ENCODE peak calls at places on chromosomes 1 and 21, in seven cellular contexts. A is stomach, G is cardiac muscle cell, E is MM.1S, Q is lower leg skin, N is upper lobe of right lung, X is Caco-2. V is an unnamed sample.

GRCh38 chr1:20370628-20371200 is 80.0 kb downstream of the VWA5B1 start:
- DNase-seq in A (no peak), G (no peak), E (no peak), Q (no peak), N (no peak), X (no peak), V (peak)

GRCh38 chr1:186303911-186304310 is 71.1 kb downstream of the TPR start:
- DNase-seq in A (no peak), G (no peak), E (no peak), Q (no peak), N (no peak), X (no peak), V (no peak)

GRCh38 chr1:151024540-151025146 is 11.7 kb upstream of the BNIPL start:
- DNase-seq in A (peak), G (peak), E (peak), Q (peak), N (peak), X (peak), V (peak)

GRCh38 chr1:184682956-184683355 is 71.7 kb downstream of the EDEM3 start:
- DNase-seq in A (no peak), G (no peak), E (no peak), Q (no peak), N (no peak), X (no peak), V (no peak)

GRCh38 chr1:225746361-225747179 is 31.1 kb upstream of the SRP9 start:
- DNase-seq in A (peak), G (peak), E (no peak), Q (peak), N (peak), X (peak), V (peak)

GRCh38 chr1:37605806-37606474 is 10.2 kb upstream of the GNL2 start:
- DNase-seq in A (no peak), G (peak), E (no peak), Q (peak), N (no peak), X (no peak), V (peak)

GRCh38 chr1:176754663-176755062 is 291.7 kb downstream of the PAPPA2 start:
- DNase-seq in A (no peak), G (no peak), E (no peak), Q (no peak), N (no peak), X (no peak), V (no peak)

GRCh38 chr1:6245869-6246496 is 2.0 kb downstream of the HES3 start:
- DNase-seq in A (peak), G (no peak), E (no peak), Q (no peak), N (no peak), X (peak), V (no peak)

GRCh38 chr1:62111084-62111483 is 83.6 kb upstream of the L1TD1 start:
- DNase-seq in A (no peak), G (no peak), E (no peak), Q (no peak), N (no peak), X (no peak), V (no peak)

GRCh38 chr1:201531551-201532425 is 7.1 kb upstream of the NAV1 start:
- DNase-seq in A (no peak), G (no peak), E (no peak), Q (peak), N (no peak), X (no peak), V (peak)

GRCh38 chr1:90175490-90176157 is 180.7 kb downstream of the ZNF326 start:
- DNase-seq in A (no peak), G (peak), E (no peak), Q (no peak), N (no peak), X (no peak), V (peak)

GRCh38 chr1:20584890-20585289 is 4.0 kb upstream of the CDA start:
- DNase-seq in A (no peak), G (peak), E (no peak), Q (no peak), N (no peak), X (no peak), V (peak)

GRCh38 chr1:87869563-87869962 is 540.9 kb downstream of the LMO4 start:
- DNase-seq in A (no peak), G (peak), E (no peak), Q (no peak), N (no peak), X (no peak), V (peak)

GRCh38 chr1:3712573-3713535 is 39.4 kb upstream of the CCDC27 start:
- DNase-seq in A (no peak), G (peak), E (no peak), Q (no peak), N (no peak), X (no peak), V (no peak)

GRCh38 chr1:55322842-55323241 is 107.7 kb upstream of the USP24 start:
- DNase-seq in A (no peak), G (no peak), E (no peak), Q (no peak), N (no peak), X (no peak), V (no peak)

GRCh38 chr1:119372493-119373086 is 4.0 kb downstream of the HAO2 start:
- DNase-seq in A (no peak), G (peak), E (peak), Q (no peak), N (no peak), X (peak), V (peak)

GRCh38 chr1:20280399-20280798 is 10.3 kb upstream of the VWA5B1 start:
- DNase-seq in A (no peak), G (no peak), E (no peak), Q (no peak), N (no peak), X (no peak), V (no peak)

DNA sequence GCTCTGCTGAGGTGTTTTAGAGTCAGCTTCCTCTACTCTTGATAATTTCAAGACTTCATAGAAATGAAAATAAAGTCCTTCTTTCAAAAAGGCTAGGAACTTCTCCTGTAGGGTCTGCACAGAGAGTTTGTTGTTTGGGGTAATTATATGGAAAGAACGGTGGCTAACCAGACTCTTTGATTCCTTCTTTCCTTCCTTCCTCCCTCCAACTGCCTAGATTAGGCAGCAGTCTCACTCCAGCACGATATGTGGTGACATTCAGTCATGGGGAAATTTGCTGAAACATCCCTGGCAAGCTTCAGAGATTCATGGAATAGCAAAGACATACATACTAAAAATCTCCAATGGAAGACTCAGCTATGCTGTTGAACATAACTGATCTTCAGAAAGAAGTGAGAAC is 4.2 kb downstream of the NTMT2 start:
- DNase-seq in A (no peak), G (no peak), E (no peak), Q (no peak), N (no peak), X (no peak), V (no peak)
- H3K4me3 ChIP-seq in A (no peak), G (no peak), E (no peak), Q (no peak), N (no peak), X (no peak), V (no peak)

GRCh38 chr1:23196627-23197328 is 20.5 kb downstream of the HTR1D start:
- DNase-seq in A (no peak), G (peak), E (no peak), Q (no peak), N (no peak), X (peak), V (peak)

GRCh38 chr1:23202263-23202749 is 15.0 kb downstream of the HTR1D start:
- DNase-seq in A (no peak), G (peak), E (peak), Q (no peak), N (no peak), X (no peak), V (peak)

GRCh38 chr1:23194119-23194984 is 22.9 kb downstream of the HTR1D start:
- DNase-seq in A (no peak), G (peak), E (no peak), Q (no peak), N (no peak), X (no peak), V (peak)

GRCh38 chr1:23200885-23201284 is 16.4 kb downstream of the HTR1D start:
- DNase-seq in A (no peak), G (no peak), E (no peak), Q (no peak), N (no peak), X (no peak), V (peak)

DNA sequence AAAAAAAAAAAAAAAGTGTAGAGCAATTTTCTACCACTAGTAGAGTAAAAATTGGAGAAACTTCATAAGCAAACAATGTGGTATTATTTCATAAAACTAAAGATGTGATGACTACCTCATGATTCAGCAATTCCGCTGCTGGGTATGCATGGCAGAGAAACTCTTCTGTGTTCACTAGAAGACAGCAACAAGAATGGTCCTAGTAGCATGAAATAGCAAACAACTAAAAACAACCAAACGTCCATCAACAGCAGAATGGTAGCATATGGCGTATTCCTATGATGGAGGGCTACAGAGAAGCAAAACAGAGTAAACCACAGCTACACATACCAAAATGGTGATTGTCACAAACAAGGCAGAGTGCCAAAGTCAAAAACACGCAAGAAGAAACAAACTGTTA is 18.9 kb downstream of the HTR1D start:
- DNase-seq in A (no peak), G (peak), E (no peak), Q (no peak), N (no peak), X (no peak), V (peak)
- TF ChIP-seq CTCF in A (no peak), G (peak), E (no peak), Q (no peak), N (no peak), X (no peak), V (no peak)

GRCh38 chr1:234864116-234864515 is 254.1 kb upstream of the IRF2BP2 start:
- DNase-seq in A (no peak), G (no peak), E (no peak), Q (peak), N (no peak), X (no peak), V (no peak)

GRCh38 chr1:234861761-234862160 is 251.8 kb upstream of the IRF2BP2 start:
- DNase-seq in A (no peak), G (no peak), E (no peak), Q (no peak), N (no peak), X (no peak), V (no peak)

GRCh38 chr1:234862360-234862943 is 252.5 kb upstream of the IRF2BP2 start:
- DNase-seq in A (no peak), G (no peak), E (no peak), Q (peak), N (no peak), X (no peak), V (no peak)

GRCh38 chr1:234863596-234863995 is 253.6 kb upstream of the IRF2BP2 start:
- DNase-seq in A (no peak), G (no peak), E (no peak), Q (peak), N (no peak), X (no peak), V (peak)

DNA sequence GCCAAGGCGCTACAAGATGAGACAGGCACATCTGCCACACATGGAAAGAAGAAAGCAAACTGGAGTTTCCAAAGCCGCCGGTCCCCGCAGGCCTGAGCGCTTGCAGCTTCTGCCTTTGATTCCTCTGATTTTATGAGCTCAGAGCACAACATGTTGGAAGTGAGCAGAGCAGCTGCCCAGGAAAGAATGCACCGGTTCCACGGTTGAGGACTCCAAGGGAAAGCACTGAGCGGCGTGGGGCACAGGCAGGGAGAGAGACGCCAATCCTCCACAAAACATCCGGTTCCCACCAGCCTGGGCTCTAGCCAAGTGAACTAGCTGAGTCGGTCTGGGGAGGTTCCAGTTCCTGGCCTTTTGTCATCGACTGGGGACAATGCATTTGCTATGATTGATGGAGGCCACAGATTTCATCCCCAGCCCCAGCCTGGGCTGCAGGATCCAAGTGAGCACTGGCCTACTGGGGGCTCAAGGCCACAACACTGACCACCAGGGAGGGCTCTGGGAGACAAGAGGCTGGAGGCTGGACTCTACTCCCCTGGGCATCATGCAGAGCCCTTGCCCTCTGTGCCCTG is 253.1 kb upstream of the IRF2BP2 start:
- DNase-seq in A (peak), G (peak), E (no peak), Q (peak), N (no peak), X (no peak), V (peak)
- H3K4me3 ChIP-seq in A (no peak), G (no peak), E (no peak), Q (no peak), N (no peak), X (no peak), V (no peak)

DNA sequence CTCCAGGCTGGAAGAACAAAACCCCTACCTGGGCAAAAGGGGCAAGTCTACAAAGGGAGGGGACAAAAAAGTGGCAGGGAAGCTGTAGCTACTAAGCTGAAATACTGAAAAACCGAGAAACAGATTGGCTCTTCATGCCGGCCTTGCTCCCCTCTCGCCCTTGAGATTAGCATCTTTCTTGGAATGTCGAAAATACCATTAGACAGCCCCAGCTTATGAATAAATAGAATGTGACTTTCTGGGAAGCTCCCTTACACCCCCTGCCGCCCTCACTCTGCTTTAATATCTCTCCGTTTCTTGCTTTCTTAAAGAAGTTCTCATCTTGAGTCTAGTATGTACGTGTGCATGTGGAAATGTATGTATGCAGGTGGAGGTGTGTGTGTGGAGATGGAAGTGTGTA is 14.1 kb downstream of the TRAF3IP3 start:
- DNase-seq in A (no peak), G (peak), E (no peak), Q (no peak), N (no peak), X (no peak), V (no peak)
- TF ChIP-seq CTCF in A (no peak), G (no peak), E (no peak), Q (no peak), N (no peak), X (no peak), V (no peak)

GRCh38 chr1:8598783-8599182 is 218.7 kb downstream of the RERE start:
- DNase-seq in A (no peak), G (peak), E (no peak), Q (no peak), N (no peak), X (no peak), V (no peak)

GRCh38 chr1:8600336-8600735 is 217.1 kb downstream of the RERE start:
- DNase-seq in A (no peak), G (peak), E (no peak), Q (no peak), N (no peak), X (no peak), V (no peak)

GRCh38 chr1:8597455-8597854 is 220.0 kb downstream of the RERE start:
- DNase-seq in A (no peak), G (peak), E (no peak), Q (no peak), N (no peak), X (no peak), V (peak)

GRCh38 chr1:8599813-8600212 is 217.6 kb downstream of the RERE start:
- DNase-seq in A (no peak), G (no peak), E (no peak), Q (no peak), N (no peak), X (no peak), V (no peak)

GRCh38 chr1:8598060-8598724 is 219.2 kb downstream of the RERE start:
- DNase-seq in A (peak), G (peak), E (no peak), Q (no peak), N (no peak), X (peak), V (peak)
- H3K4me3 ChIP-seq in A (no peak), G (no peak), E (no peak), Q (no peak), N (no peak), X (no peak), V (peak)

DNA sequence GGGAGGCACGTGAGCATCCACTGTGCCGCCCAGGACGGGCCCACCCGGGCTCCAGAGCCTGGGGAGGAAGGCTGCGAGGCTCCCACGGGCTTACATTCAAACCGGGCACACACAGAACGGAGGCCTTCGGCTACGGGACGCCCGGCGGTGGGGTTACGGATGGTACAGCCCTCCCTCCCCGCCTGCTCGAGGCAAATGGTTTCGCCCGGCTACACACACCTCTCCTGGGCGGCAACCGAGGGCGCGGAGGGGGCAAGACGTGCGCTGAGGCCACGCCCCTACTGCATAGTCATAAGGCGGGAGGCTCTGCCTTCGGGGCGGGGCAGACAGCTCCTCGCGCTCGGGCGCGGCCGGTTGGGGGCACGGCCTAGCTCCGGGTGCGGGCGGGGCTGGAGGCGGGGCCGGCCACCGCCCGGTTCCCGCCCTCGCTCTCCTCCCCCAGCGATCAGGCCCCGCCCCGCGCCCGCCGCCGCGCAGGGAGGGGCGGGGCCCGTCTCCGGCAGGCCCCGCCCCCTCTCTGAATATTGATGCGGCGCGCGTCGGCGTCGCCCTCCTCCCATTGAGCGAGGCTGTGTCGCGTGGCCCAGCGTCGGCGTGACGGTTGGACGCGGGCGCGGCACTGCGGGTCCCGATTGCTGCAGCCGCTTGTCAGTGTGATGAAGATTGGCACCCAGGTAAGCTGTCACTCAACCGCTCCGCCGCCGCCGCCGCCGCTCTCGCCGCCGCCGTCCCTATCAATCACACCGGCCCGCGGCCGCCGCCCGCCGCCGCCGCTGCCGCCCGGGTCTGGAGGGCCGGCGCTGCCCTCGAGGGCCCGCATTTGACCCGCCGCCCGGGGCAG is at the start of gene PKNOX1:
- DNase-seq in A (peak), G (peak), E (peak), Q (peak), N (peak), X (peak), V (peak)
- TF ChIP-seq CTCF in A (no peak), G (no peak), E (peak), Q (no peak), N (no peak), X (no peak), V (no peak)

GRCh38 chr1:147080671-147081394 is 91.4 kb downstream of the PRKAB2 start:
- DNase-seq in A (no peak), G (no peak), E (no peak), Q (no peak), N (no peak), X (no peak), V (no peak)

GRCh38 chr1:147078606-147079399 is 93.5 kb downstream of the PRKAB2 start:
- DNase-seq in A (no peak), G (no peak), E (no peak), Q (no peak), N (no peak), X (no peak), V (no peak)

GRCh38 chr1:147077936-147078605 is 94.2 kb downstream of the PRKAB2 start:
- DNase-seq in A (no peak), G (no peak), E (no peak), Q (no peak), N (no peak), X (no peak), V (no peak)

GRCh38 chr1:147080013-147080661 is 92.1 kb downstream of the PRKAB2 start:
- DNase-seq in A (no peak), G (no peak), E (no peak), Q (no peak), N (peak), X (no peak), V (no peak)

DNA sequence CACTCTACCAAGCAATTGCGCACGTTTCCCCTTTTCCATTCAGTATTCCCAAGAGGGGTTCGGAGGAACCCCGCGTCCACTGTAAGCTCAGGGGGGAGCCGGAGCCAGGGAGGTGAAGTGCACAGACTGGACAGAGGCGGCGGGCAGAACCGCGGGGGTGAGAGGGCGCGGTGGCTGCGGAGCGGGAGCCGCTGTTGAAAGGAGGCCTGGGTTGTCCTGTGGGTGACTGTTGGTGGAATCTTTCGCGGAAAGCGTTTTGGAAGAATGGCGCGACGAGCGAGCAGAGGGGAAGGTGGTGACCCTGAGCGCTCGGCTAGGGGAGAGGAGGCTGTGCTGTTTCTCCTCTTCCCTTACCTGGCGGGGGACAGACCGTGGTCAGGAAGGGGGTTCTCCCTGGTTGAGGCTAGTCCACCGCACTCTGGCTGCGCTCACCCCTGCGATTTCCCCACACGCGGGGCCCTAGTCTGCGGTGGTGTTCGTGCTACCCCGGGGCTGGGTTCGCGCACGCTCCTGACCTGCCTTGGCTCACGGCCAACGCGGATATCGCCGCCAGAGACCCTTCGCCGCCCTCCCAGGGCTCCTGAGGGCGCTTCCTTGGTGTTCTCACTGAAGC is 92.8 kb downstream of the PRKAB2 start:
- DNase-seq in A (no peak), G (no peak), E (no peak), Q (no peak), N (no peak), X (no peak), V (no peak)
- H3K4me3 ChIP-seq in A (peak), G (peak), E (no peak), Q (no peak), N (no peak), X (no peak), V (no peak)

GRCh38 chr1:46996659-46997281 is 26.7 kb upstream of the CYP4X1 start:
- DNase-seq in A (no peak), G (no peak), E (no peak), Q (no peak), N (no peak), X (no peak), V (peak)

GRCh38 chr1:46991083-46991923 is 32.2 kb upstream of the CYP4X1 start:
- DNase-seq in A (no peak), G (peak), E (peak), Q (no peak), N (no peak), X (peak), V (peak)
- TF ChIP-seq CTCF in A (no peak), G (peak), E (peak), Q (no peak), N (peak), X (peak), V (no peak)